ENCODE peak calls at places on chromosomes 3 and 15, in seven cellular contexts. Z is lower leg skin, B is heart left ventricle, D is neural progenitor cell, G is kidney epithelial cell, U is mammary epithelial cell, V is GM06990. C is an unnamed sample.

GRCh38 chr3:17967111-17967510 is 224.7 kb upstream of the TBC1D5 start:
- DNase-seq in Z (no peak), B (no peak), D (no peak), G (no peak), U (no peak), V (no peak), C (no peak)

GRCh38 chr15:99674279-99674678 is 59.0 kb downstream of the LYSMD4 start:
- DNase-seq in Z (no peak), B (no peak), D (no peak), G (no peak), U (no peak), V (no peak), C (no peak)

GRCh38 chr15:23566070-23567050 is 886 bp downstream of the MKRN3 start:
- DNase-seq in Z (no peak), B (no peak), D (no peak), G (no peak), U (no peak), V (no peak), C (no peak)

GRCh38 chr3:18423401-18424212 is 1.5 kb downstream of the SATB1 start:
- DNase-seq in Z (peak), B (peak), D (peak), G (no peak), U (peak), V (peak), C (no peak)

GRCh38 chr15:56931674-56932507 is 13.4 kb downstream of the TCF12 start:
- DNase-seq in Z (no peak), B (no peak), D (no peak), G (no peak), U (no peak), V (no peak), C (no peak)

GRCh38 chr3:72260590-72260914 is 475.6 kb upstream of the PROK2 start:
- DNase-seq in Z (no peak), B (no peak), D (no peak), G (no peak), U (no peak), V (no peak), C (no peak)

GRCh38 chr3:12336099-12336498 is 47.2 kb downstream of the PPARG start:
- DNase-seq in Z (no peak), B (no peak), D (no peak), G (no peak), U (no peak), V (no peak), C (no peak)

GRCh38 chr3:119559441-119559963 is at the start of gene CD80:
- DNase-seq in Z (no peak), B (peak), D (peak), G (no peak), U (peak), V (peak), C (no peak)

GRCh38 chr3:149373235-149374125 is 4.0 kb downstream of the TM4SF1 start:
- DNase-seq in Z (no peak), B (no peak), D (no peak), G (no peak), U (peak), V (no peak), C (no peak)

GRCh38 chr15:92629975-92630626 is 25.5 kb downstream of the FAM174B start:
- DNase-seq in Z (peak), B (no peak), D (no peak), G (no peak), U (no peak), V (no peak), C (no peak)

GRCh38 chr15:55499158-55499557 is 8.9 kb downstream of the DNAAF4 start:
- DNase-seq in Z (no peak), B (no peak), D (peak), G (no peak), U (no peak), V (no peak), C (no peak)

GRCh38 chr3:15629860-15630597 is 28.5 kb downstream of the BTD start:
- DNase-seq in Z (no peak), B (peak), D (peak), G (peak), U (peak), V (peak), C (no peak)

GRCh38 chr15:92614301-92614700 is 41.3 kb downstream of the FAM174B start:
- DNase-seq in Z (peak), B (no peak), D (no peak), G (no peak), U (no peak), V (no peak), C (no peak)

GRCh38 chr3:64687781-64688515 is at the start of gene ADAMTS9:
- DNase-seq in Z (peak), B (peak), D (peak), G (no peak), U (peak), V (no peak), C (no peak)

GRCh38 chr3:125694761-125695294 is 99.5 kb upstream of the OSBPL11 start:
- DNase-seq in Z (no peak), B (no peak), D (no peak), G (no peak), U (no peak), V (no peak), C (no peak)

GRCh38 chr3:27714101-27714526 is 8.0 kb downstream of the EOMES start:
- DNase-seq in Z (no peak), B (no peak), D (no peak), G (no peak), U (no peak), V (no peak), C (no peak)

GRCh38 chr3:4977001-4977888 is 2.0 kb upstream of the BHLHE40 start:
- DNase-seq in Z (peak), B (peak), D (peak), G (no peak), U (peak), V (peak), C (peak)

GRCh38 chr3:37433758-37434157 is 259.4 kb upstream of the LRRFIP2 start:
- DNase-seq in Z (no peak), B (no peak), D (no peak), G (no peak), U (no peak), V (no peak), C (no peak)
- H3K4me3 ChIP-seq in Z (no peak), B (no peak), D (no peak), G (no peak), U (no peak), V (no peak), C (no peak)

DNA sequence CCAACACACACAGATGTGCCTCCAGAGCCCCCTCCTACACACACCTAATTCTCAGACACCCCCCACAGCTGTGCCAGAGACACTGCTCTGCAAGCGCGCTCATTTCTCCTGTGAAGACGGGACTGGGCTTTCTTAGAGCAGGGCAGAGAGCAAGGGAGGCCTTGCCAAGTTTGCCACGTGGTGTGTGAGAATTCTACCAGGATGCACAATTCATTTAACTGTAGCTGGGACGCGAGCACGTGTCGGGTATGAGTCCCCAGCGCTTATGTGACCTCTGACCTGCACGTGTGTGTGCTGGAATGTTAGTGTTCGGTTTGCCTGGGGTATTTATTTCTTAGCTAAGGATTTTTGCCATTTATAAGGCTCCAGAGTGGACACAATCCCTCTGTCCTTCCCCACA is 37.0 kb downstream of the FEM1B start:
- DNase-seq in Z (peak), B (no peak), D (no peak), G (no peak), U (no peak), V (no peak), C (peak)
- TF ChIP-seq CTCF in Z (no peak), B (no peak), D (no peak), G (no peak), U (no peak), V (no peak), C (no peak)

GRCh38 chr3:169765281-169765624 is 393 bp upstream of the TERC start:
- DNase-seq in Z (no peak), B (no peak), D (no peak), G (no peak), U (no peak), V (no peak), C (no peak)
- H3K4me3 ChIP-seq in Z (no peak), B (peak), D (no peak), G (peak), U (no peak), V (peak), C (peak)

GRCh38 chr3:62255758-62256157 is 117.6 kb downstream of the FEZF2 start:
- DNase-seq in Z (no peak), B (peak), D (no peak), G (no peak), U (no peak), V (no peak), C (no peak)
- TF ChIP-seq CTCF in Z (no peak), B (no peak), D (no peak), G (no peak), U (no peak), V (no peak), C (no peak)

DNA sequence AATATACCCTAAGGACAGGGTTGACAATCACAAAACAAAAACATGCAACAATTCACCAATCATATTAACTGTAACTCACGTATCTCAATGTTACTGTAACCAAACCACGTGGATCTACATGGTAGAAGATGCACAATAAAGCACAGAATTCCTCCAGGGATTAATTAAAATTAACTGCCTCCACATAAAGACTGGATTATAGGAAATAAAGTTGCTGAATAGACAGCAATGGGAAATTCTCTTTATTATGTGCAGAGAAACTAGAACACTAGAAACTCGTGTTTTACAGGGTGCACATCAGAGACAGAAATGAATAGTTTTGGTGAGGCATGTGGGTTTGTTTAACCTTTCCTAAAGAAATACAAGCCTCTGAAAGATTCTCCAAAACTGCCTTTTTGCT is 696.3 kb downstream of the EPHA3 start:
- DNase-seq in Z (no peak), B (no peak), D (no peak), G (no peak), U (no peak), V (no peak), C (no peak)
- H3K4me3 ChIP-seq in Z (no peak), B (no peak), D (no peak), G (no peak), U (no peak), V (no peak), C (no peak)

GRCh38 chr3:43817081-43817480 is 126.3 kb downstream of the ABHD5 start:
- DNase-seq in Z (no peak), B (no peak), D (no peak), G (no peak), U (no peak), V (no peak), C (no peak)

GRCh38 chr3:43817825-43818224 is 127.1 kb downstream of the ABHD5 start:
- DNase-seq in Z (no peak), B (no peak), D (no peak), G (peak), U (peak), V (no peak), C (no peak)

GRCh38 chr3:43814461-43814860 is 123.7 kb downstream of the ABHD5 start:
- DNase-seq in Z (no peak), B (no peak), D (no peak), G (no peak), U (no peak), V (no peak), C (no peak)

DNA sequence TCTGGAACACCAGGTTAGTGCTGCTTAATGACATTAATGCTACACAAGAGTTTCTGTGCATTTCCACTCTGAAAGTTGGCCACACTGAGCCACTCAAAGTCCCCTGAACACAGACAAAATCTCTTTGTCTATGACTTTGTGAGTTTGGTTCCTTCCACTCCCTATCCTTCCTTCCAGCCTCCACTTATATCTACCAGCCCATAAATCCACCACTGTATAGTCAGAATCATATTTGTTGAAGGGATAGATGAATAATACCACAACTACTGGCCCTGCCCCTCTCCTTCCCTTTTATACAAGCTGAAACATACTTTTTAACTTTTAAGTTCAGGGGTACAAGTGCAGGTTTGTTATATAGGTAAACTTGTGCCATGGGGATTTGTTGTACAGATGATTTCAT is 127.5 kb downstream of the ABHD5 start:
- DNase-seq in Z (no peak), B (no peak), D (no peak), G (no peak), U (no peak), V (no peak), C (no peak)
- TF ChIP-seq CTCF in Z (no peak), B (no peak), D (no peak), G (no peak), U (no peak), V (no peak), C (no peak)

GRCh38 chr3:129016366-129016724 is 15.2 kb downstream of the EFCC1 start:
- DNase-seq in Z (no peak), B (no peak), D (no peak), G (no peak), U (no peak), V (no peak), C (no peak)
- H3K4me3 ChIP-seq in Z (no peak), B (peak), D (no peak), G (no peak), U (no peak), V (no peak), C (no peak)

DNA sequence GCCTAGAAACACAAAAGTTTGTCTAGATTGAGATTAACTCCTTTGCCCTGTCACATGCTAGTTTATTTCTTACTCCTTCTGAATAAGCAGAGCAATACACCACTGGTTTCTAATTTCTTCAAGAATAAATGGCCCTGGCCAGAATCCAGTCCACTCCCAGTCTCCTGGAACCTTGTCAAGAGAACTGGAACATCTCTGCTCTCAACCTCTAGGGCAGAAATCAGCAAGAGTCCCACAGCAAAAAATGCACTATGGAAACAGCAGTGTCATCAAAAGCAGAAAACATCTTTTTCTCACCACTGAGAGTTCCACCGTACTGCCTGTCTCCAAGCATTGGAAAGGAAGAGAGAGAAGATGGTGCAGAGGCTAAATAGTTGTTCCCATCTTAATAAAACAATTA is 35.9 kb upstream of the PPP2R3A start:
- DNase-seq in Z (no peak), B (peak), D (no peak), G (no peak), U (peak), V (no peak), C (no peak)
- TF ChIP-seq CTCF in Z (no peak), B (peak), D (no peak), G (no peak), U (no peak), V (no peak), C (no peak)

GRCh38 chr3:10666621-10667020 is 149.4 kb upstream of the SLC6A11 start:
- DNase-seq in Z (peak), B (no peak), D (no peak), G (no peak), U (no peak), V (no peak), C (no peak)

GRCh38 chr3:10667269-10667668 is 148.8 kb upstream of the SLC6A11 start:
- DNase-seq in Z (peak), B (no peak), D (no peak), G (no peak), U (no peak), V (no peak), C (no peak)

GRCh38 chr3:10668077-10668476 is 148.0 kb upstream of the SLC6A11 start:
- DNase-seq in Z (peak), B (no peak), D (no peak), G (no peak), U (no peak), V (no peak), C (no peak)

GRCh38 chr3:10672422-10672821 is 143.6 kb upstream of the SLC6A11 start:
- DNase-seq in Z (peak), B (no peak), D (no peak), G (no peak), U (no peak), V (no peak), C (no peak)

DNA sequence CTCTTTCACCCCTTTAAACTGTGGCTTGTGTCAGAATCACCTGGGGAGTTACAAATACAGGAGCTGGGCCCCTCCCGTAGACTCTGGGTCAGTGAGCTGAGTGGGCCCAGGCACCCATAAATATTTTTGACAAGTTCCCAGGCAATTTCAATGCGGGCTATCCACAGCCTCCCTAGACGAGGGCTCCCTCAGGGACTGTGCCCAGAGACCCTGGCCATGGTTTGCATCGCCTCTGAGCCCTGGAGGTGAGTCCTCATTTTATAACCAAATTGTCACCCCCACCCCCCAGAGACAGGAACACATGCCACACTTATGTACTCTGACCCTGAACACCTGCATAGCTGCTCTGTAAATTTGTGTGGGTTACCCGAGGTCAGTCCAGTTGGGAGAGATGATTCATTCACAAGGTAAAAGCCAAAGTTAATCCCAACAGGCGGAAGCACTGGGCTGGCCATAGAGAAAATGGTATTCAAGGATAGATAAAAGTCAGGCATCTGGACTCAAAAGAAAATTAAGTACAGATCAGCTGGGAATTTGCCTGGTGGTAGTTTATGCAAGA is 146.5 kb upstream of the SLC6A11 start:
- DNase-seq in Z (peak), B (no peak), D (no peak), G (no peak), U (no peak), V (no peak), C (no peak)
- H3K4me3 ChIP-seq in Z (no peak), B (no peak), D (no peak), G (no peak), U (no peak), V (no peak), C (no peak)

C was measured in retinal pigment epithelial cell.